ENCODE peak calls at places on chromosomes 4 and X, in nine cellular contexts. One of them, this sample, is unnamed.

GRCh38 chr4:108097990-108098553 is 70.7 kb downstream of the LEF1 start:
- DNase-seq in HCT116: no peak
- DNase-seq in breast epithelium: no peak
- DNase-seq in K562: no peak
- DNase-seq in upper lobe of left lung: no peak
- DNase-seq in transverse colon: no peak
- DNase-seq in suprapubic skin: no peak
- DNase-seq in endothelial cell of umbilical vein: no peak
- DNase-seq in GM12878: no peak
- DNase-seq in this sample: no peak

GRCh38 chrX:107551546-107551945 is 76.8 kb upstream of the PRPS1 start:
- DNase-seq in suprapubic skin: no peak
- DNase-seq in GM12878: no peak
- DNase-seq in endothelial cell of umbilical vein: no peak
- DNase-seq in K562: no peak
- DNase-seq in transverse colon: no peak
- DNase-seq in upper lobe of left lung: no peak
- DNase-seq in breast epithelium: no peak
- DNase-seq in HCT116: no peak
- DNase-seq in this sample: no peak

GRCh38 chr4:25310066-25310824 is 2.3 kb upstream of the ZCCHC4 start:
- DNase-seq in endothelial cell of umbilical vein: no peak
- DNase-seq in HCT116: no peak
- DNase-seq in breast epithelium: no peak
- DNase-seq in upper lobe of left lung: no peak
- DNase-seq in transverse colon: no peak
- DNase-seq in K562: no peak
- DNase-seq in GM12878: peak
- DNase-seq in suprapubic skin: no peak
- DNase-seq in this sample: no peak

GRCh38 chrX:100404851-100405250 is 5.2 kb downstream of the PCDH19 start:
- DNase-seq in suprapubic skin: no peak
- DNase-seq in HCT116: no peak
- DNase-seq in transverse colon: no peak
- DNase-seq in GM12878: no peak
- DNase-seq in endothelial cell of umbilical vein: no peak
- DNase-seq in breast epithelium: no peak
- DNase-seq in upper lobe of left lung: no peak
- DNase-seq in K562: no peak
- DNase-seq in this sample: no peak

GRCh38 chrX:129875669-129876068 is 30.3 kb upstream of the UTP14A start:
- DNase-seq in transverse colon: no peak
- DNase-seq in upper lobe of left lung: no peak
- DNase-seq in HCT116: no peak
- DNase-seq in endothelial cell of umbilical vein: no peak
- DNase-seq in breast epithelium: no peak
- DNase-seq in GM12878: no peak
- DNase-seq in K562: no peak
- DNase-seq in suprapubic skin: no peak
- DNase-seq in this sample: no peak

GRCh38 chr4:44713125-44713524 is 13.2 kb downstream of the GNPDA2 start:
- DNase-seq in HCT116: no peak
- DNase-seq in K562: peak
- DNase-seq in endothelial cell of umbilical vein: no peak
- DNase-seq in suprapubic skin: no peak
- DNase-seq in transverse colon: no peak
- DNase-seq in GM12878: no peak
- DNase-seq in upper lobe of left lung: no peak
- DNase-seq in breast epithelium: no peak
- DNase-seq in this sample: no peak

GRCh38 chr4:40423735-40424134 is 88.6 kb downstream of the CHRNA9 start:
- DNase-seq in upper lobe of left lung: no peak
- DNase-seq in endothelial cell of umbilical vein: no peak
- DNase-seq in transverse colon: no peak
- DNase-seq in suprapubic skin: no peak
- DNase-seq in HCT116: no peak
- DNase-seq in breast epithelium: no peak
- DNase-seq in GM12878: no peak
- DNase-seq in K562: no peak
- DNase-seq in this sample: no peak

GRCh38 chrX:38233891-38234807 is 13.5 kb upstream of the SRPX start:
- DNase-seq in GM12878: no peak
- DNase-seq in HCT116: no peak
- DNase-seq in suprapubic skin: no peak
- DNase-seq in transverse colon: no peak
- DNase-seq in endothelial cell of umbilical vein: peak
- DNase-seq in upper lobe of left lung: no peak
- DNase-seq in breast epithelium: no peak
- DNase-seq in K562: no peak
- DNase-seq in this sample: no peak

GRCh38 chr4:37434469-37434868 is 189.9 kb downstream of the NWD2 start:
- DNase-seq in K562: no peak
- DNase-seq in GM12878: no peak
- DNase-seq in breast epithelium: no peak
- DNase-seq in suprapubic skin: no peak
- DNase-seq in transverse colon: no peak
- DNase-seq in endothelial cell of umbilical vein: no peak
- DNase-seq in upper lobe of left lung: no peak
- DNase-seq in HCT116: peak
- DNase-seq in this sample: no peak

GRCh38 chr4:6419452-6420028 is 52.9 kb downstream of the PPP2R2C start:
- DNase-seq in breast epithelium: no peak
- DNase-seq in suprapubic skin: no peak
- DNase-seq in transverse colon: no peak
- DNase-seq in K562: no peak
- DNase-seq in upper lobe of left lung: no peak
- DNase-seq in HCT116: no peak
- DNase-seq in GM12878: no peak
- DNase-seq in endothelial cell of umbilical vein: no peak
- DNase-seq in this sample: no peak

GRCh38 chrX:136318895-136319597 is 18.3 kb downstream of the ADGRG4 start:
- DNase-seq in GM12878: no peak
- DNase-seq in endothelial cell of umbilical vein: no peak
- DNase-seq in upper lobe of left lung: no peak
- DNase-seq in HCT116: no peak
- DNase-seq in transverse colon: no peak
- DNase-seq in K562: no peak
- DNase-seq in suprapubic skin: no peak
- DNase-seq in breast epithelium: no peak
- DNase-seq in this sample: no peak

GRCh38 chrX:405149-405548 is 18.4 kb upstream of the PPP2R3B start:
- DNase-seq in GM12878: no peak
- DNase-seq in suprapubic skin: no peak
- DNase-seq in K562: no peak
- DNase-seq in endothelial cell of umbilical vein: no peak
- DNase-seq in breast epithelium: no peak
- DNase-seq in upper lobe of left lung: no peak
- DNase-seq in HCT116: no peak
- DNase-seq in transverse colon: no peak
- DNase-seq in this sample: no peak

GRCh38 chr4:107419052-107419451 is 301.0 kb downstream of the PAPSS1 start:
- DNase-seq in endothelial cell of umbilical vein: no peak
- DNase-seq in GM12878: no peak
- DNase-seq in upper lobe of left lung: no peak
- DNase-seq in transverse colon: no peak
- DNase-seq in breast epithelium: no peak
- DNase-seq in K562: no peak
- DNase-seq in HCT116: no peak
- DNase-seq in suprapubic skin: no peak
- DNase-seq in this sample: no peak

GRCh38 chrX:68504237-68504636 is 5.4 kb downstream of the YIPF6 start:
- DNase-seq in K562: no peak
- DNase-seq in endothelial cell of umbilical vein: peak
- DNase-seq in GM12878: no peak
- DNase-seq in breast epithelium: no peak
- DNase-seq in suprapubic skin: no peak
- DNase-seq in upper lobe of left lung: no peak
- DNase-seq in HCT116: no peak
- DNase-seq in transverse colon: no peak
- DNase-seq in this sample: no peak

GRCh38 chrX:22278375-22278774 is 5.7 kb downstream of the CBLL2 start:
- DNase-seq in breast epithelium: no peak
- DNase-seq in GM12878: no peak
- DNase-seq in transverse colon: no peak
- DNase-seq in suprapubic skin: no peak
- DNase-seq in upper lobe of left lung: no peak
- DNase-seq in K562: peak
- DNase-seq in HCT116: no peak
- DNase-seq in endothelial cell of umbilical vein: no peak
- DNase-seq in this sample: no peak
- TF ChIP-seq CTCF in breast epithelium: no peak
- TF ChIP-seq CTCF in GM12878: no peak
- TF ChIP-seq CTCF in transverse colon: no peak
- TF ChIP-seq CTCF in suprapubic skin: no peak
- TF ChIP-seq CTCF in upper lobe of left lung: no peak
- TF ChIP-seq CTCF in K562: no peak
- TF ChIP-seq CTCF in HCT116: no peak
- TF ChIP-seq CTCF in endothelial cell of umbilical vein: no peak
- TF ChIP-seq CTCF in this sample: no peak

GRCh38 chr4:88163286-88163685 is 4.8 kb upstream of the ABCG2 start:
- DNase-seq in upper lobe of left lung: no peak
- DNase-seq in K562: no peak
- DNase-seq in GM12878: no peak
- DNase-seq in transverse colon: no peak
- DNase-seq in endothelial cell of umbilical vein: no peak
- DNase-seq in HCT116: no peak
- DNase-seq in suprapubic skin: no peak
- DNase-seq in breast epithelium: no peak
- DNase-seq in this sample: no peak

GRCh38 chr4:88166608-88167007 is 8.2 kb upstream of the ABCG2 start:
- DNase-seq in K562: no peak
- DNase-seq in suprapubic skin: no peak
- DNase-seq in transverse colon: no peak
- DNase-seq in HCT116: no peak
- DNase-seq in breast epithelium: no peak
- DNase-seq in GM12878: no peak
- DNase-seq in endothelial cell of umbilical vein: no peak
- DNase-seq in upper lobe of left lung: no peak
- DNase-seq in this sample: no peak

GRCh38 chr4:88159137-88159725 is 792 bp upstream of the ABCG2 start:
- DNase-seq in K562: no peak
- DNase-seq in upper lobe of left lung: peak
- DNase-seq in endothelial cell of umbilical vein: peak
- DNase-seq in HCT116: peak
- DNase-seq in GM12878: no peak
- DNase-seq in breast epithelium: no peak
- DNase-seq in suprapubic skin: no peak
- DNase-seq in transverse colon: no peak
- DNase-seq in this sample: no peak

GRCh38 chr4:88158360-88159136 is at the start of gene ABCG2:
- DNase-seq in K562: peak
- DNase-seq in HCT116: no peak
- DNase-seq in endothelial cell of umbilical vein: peak
- DNase-seq in GM12878: no peak
- DNase-seq in transverse colon: peak
- DNase-seq in breast epithelium: no peak
- DNase-seq in suprapubic skin: peak
- DNase-seq in upper lobe of left lung: peak
- DNase-seq in this sample: no peak

GRCh38 chr4:88162636-88163035 is 4.2 kb upstream of the ABCG2 start:
- DNase-seq in breast epithelium: no peak
- DNase-seq in transverse colon: no peak
- DNase-seq in endothelial cell of umbilical vein: peak
- DNase-seq in upper lobe of left lung: no peak
- DNase-seq in HCT116: no peak
- DNase-seq in K562: no peak
- DNase-seq in GM12878: no peak
- DNase-seq in suprapubic skin: no peak
- DNase-seq in this sample: no peak
- TF ChIP-seq POLR2AphosphoS5 in breast epithelium: no peak
- TF ChIP-seq POLR2AphosphoS5 in transverse colon: no peak
- TF ChIP-seq POLR2AphosphoS5 in endothelial cell of umbilical vein: no peak
- TF ChIP-seq POLR2AphosphoS5 in upper lobe of left lung: no peak
- TF ChIP-seq POLR2AphosphoS5 in HCT116: no peak
- TF ChIP-seq POLR2AphosphoS5 in K562: no peak
- TF ChIP-seq POLR2AphosphoS5 in GM12878: no peak
- TF ChIP-seq POLR2AphosphoS5 in suprapubic skin: no peak
- TF ChIP-seq POLR2AphosphoS5 in this sample: no peak

DNA sequence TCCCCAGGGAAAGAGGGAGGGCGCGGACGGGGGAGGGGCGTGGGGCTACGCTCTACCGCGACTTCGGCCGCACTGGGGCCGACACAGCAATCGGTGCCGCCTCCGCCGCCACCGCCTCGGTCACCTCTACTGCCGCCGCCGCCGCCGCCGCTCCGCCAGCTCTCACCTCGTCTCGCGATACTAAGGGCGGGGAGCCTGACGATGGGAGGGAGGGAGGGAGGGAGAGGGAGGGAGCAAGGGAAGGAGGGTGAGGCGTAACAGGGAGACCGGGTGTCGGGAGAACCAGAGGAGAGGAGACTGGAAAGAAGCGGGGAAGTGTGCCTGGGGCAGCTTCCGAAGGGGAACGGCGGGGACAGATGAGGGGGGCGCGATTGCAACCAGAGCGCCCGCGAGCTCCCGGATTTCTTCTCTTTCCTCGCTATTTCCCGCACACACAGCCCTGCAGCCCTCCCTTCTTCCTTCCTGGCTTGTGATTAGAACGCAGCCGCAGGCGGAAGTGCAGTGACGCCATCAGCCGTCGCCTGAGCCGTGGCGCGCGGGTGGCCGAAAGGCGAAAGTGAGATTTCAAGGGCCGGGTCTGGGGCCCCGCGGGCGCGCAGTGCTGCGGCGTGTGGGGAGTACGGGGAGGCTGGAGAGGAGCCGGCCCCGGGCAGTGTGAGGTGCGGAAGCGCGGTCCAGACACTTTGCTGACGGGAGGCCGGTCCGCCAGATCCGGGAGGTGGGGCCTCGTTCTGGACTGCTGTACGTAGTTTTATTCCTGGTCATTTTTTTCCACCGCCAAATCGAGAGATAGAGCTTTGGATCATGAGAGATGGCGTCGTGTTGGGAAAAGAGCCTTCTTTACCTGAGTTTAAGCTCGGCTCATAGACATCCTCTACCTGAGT is at the start of gene ANKRD17:
- DNase-seq in breast epithelium: peak
- DNase-seq in K562: peak
- DNase-seq in endothelial cell of umbilical vein: peak
- DNase-seq in suprapubic skin: peak
- DNase-seq in GM12878: peak
- DNase-seq in transverse colon: peak
- DNase-seq in upper lobe of left lung: peak
- DNase-seq in HCT116: peak
- DNase-seq in this sample: peak
- TF ChIP-seq POLR2A in breast epithelium: peak
- TF ChIP-seq POLR2A in K562: peak
- TF ChIP-seq POLR2A in endothelial cell of umbilical vein: peak
- TF ChIP-seq POLR2A in suprapubic skin: peak
- TF ChIP-seq POLR2A in GM12878: peak
- TF ChIP-seq POLR2A in transverse colon: peak
- TF ChIP-seq POLR2A in upper lobe of left lung: peak
- TF ChIP-seq POLR2A in HCT116: peak
- TF ChIP-seq POLR2A in this sample: peak

DNA sequence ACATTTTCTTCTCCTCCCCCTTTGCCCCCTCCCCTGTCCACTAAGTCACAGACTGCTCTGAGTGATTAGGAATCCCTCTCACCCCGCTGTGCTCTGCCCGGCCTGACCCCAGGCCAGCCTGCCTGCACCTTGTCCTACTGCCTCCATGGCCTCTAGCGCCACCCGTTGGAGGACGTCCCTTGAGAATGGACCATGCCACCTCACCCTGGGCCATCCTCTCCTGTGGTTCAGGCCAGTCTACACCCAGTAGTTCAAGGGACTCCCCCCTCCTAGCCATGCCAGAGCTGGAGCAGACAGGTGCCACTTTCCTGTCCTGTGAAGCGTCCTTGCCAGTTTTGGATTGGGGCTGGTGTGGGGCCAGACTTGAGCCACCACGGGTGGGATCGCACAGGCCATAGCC is 9.7 kb upstream of the IRAK1 start:
- DNase-seq in suprapubic skin: no peak
- DNase-seq in GM12878: no peak
- DNase-seq in breast epithelium: no peak
- DNase-seq in HCT116: no peak
- DNase-seq in upper lobe of left lung: no peak
- DNase-seq in transverse colon: peak
- DNase-seq in endothelial cell of umbilical vein: no peak
- DNase-seq in K562: peak
- DNase-seq in this sample: no peak
- TF ChIP-seq CTCF in suprapubic skin: no peak
- TF ChIP-seq CTCF in GM12878: no peak
- TF ChIP-seq CTCF in breast epithelium: no peak
- TF ChIP-seq CTCF in HCT116: no peak
- TF ChIP-seq CTCF in upper lobe of left lung: no peak
- TF ChIP-seq CTCF in transverse colon: no peak
- TF ChIP-seq CTCF in endothelial cell of umbilical vein: no peak
- TF ChIP-seq CTCF in K562: peak
- TF ChIP-seq CTCF in this sample: no peak

This sample was measured in vagina.